ENCODE peak calls at places on chromosomes 2 and 18, in four cellular contexts. J is sigmoid colon, Z is body of pancreas, I is uterus. C is an unnamed sample.

GRCh38 chr2:190722825-190723224 is 73.9 kb downstream of the NAB1 start:
- DNase-seq in J (no peak), Z (no peak), I (no peak), C (no peak)

GRCh38 chr18:22510697-22511096 is 93.0 kb upstream of the CTAGE1 start:
- DNase-seq in J (no peak), Z (no peak), I (no peak), C (no peak)

GRCh38 chr2:61157371-61158003 is 4.5 kb upstream of the C2orf74 start:
- DNase-seq in J (no peak), Z (no peak), I (no peak), C (no peak)

GRCh38 chr2:112272669-112273068 is 2.7 kb upstream of the ZC3H6 start:
- DNase-seq in J (no peak), Z (no peak), I (no peak), C (no peak)

GRCh38 chr18:13716916-13717315 is 9.4 kb downstream of the FAM210A start:
- DNase-seq in J (no peak), Z (no peak), I (no peak), C (no peak)

GRCh38 chr2:205409403-205409802 is 272.9 kb upstream of the NRP2 start:
- DNase-seq in J (no peak), Z (no peak), I (no peak), C (no peak)

GRCh38 chr18:24267878-24268277 is 129.0 kb downstream of the CABYR start:
- DNase-seq in J (no peak), Z (no peak), I (no peak), C (no peak)

GRCh38 chr2:36734304-36734703 is 37.8 kb downstream of the VIT start:
- DNase-seq in J (no peak), Z (no peak), I (no peak), C (no peak)

GRCh38 chr2:133414486-133415209 is 153.6 kb downstream of the NCKAP5 start:
- DNase-seq in J (no peak), Z (no peak), I (no peak), C (no peak)

GRCh38 chr2:16665746-16666452 is at the start of gene CYRIA:
- DNase-seq in J (peak), Z (peak), I (peak), C (peak)

GRCh38 chr18:13565228-13565627 is 161.1 kb downstream of the FAM210A start:
- DNase-seq in J (no peak), Z (no peak), I (no peak), C (no peak)

GRCh38 chr2:238458641-238459040 is 31.9 kb downstream of the ASB1 start:
- DNase-seq in J (no peak), Z (no peak), I (no peak), C (no peak)

GRCh38 chr2:134367915-134368911 is 114.3 kb downstream of the MGAT5 start:
- DNase-seq in J (no peak), Z (no peak), I (no peak), C (no peak)

GRCh38 chr2:25349397-25349796 is 7.7 kb upstream of the DNMT3A start:
- DNase-seq in J (no peak), Z (no peak), I (no peak), C (no peak)

GRCh38 chr2:113809076-113809475 is 52.6 kb upstream of the SLC35F5 start:
- DNase-seq in J (no peak), Z (no peak), I (no peak), C (no peak)

GRCh38 chr2:159615187-159615935 is 987 bp downstream of the BAZ2B start:
- DNase-seq in J (peak), Z (peak), I (peak), C (peak)

GRCh38 chr18:76878426-76878825 is 56.1 kb downstream of the ZNF236 start:
- DNase-seq in J (no peak), Z (no peak), I (no peak), C (no peak)

GRCh38 chr2:98795535-98795902 is 64.6 kb upstream of the MGAT4A start:
- DNase-seq in J (no peak), Z (no peak), I (no peak), C (peak)

GRCh38 chr2:68060652-68061051 is 2.2 kb downstream of the C1D start:
- DNase-seq in J (no peak), Z (no peak), I (no peak), C (no peak)

GRCh38 chr2:37555457-37555856 is 116.0 kb downstream of the CDC42EP3 start:
- DNase-seq in J (no peak), Z (no peak), I (no peak), C (no peak)

GRCh38 chr18:2958819-2959298 is 54.1 kb downstream of the LPIN2 start:
- DNase-seq in J (peak), Z (no peak), I (no peak), C (no peak)

GRCh38 chr2:12809526-12809925 is 92.8 kb downstream of the TRIB2 start:
- DNase-seq in J (no peak), Z (no peak), I (no peak), C (no peak)

GRCh38 chr2:112627060-112628040 is 18.4 kb upstream of the SLC20A1 start:
- DNase-seq in J (peak), Z (no peak), I (peak), C (peak)

GRCh38 chr18:73707035-73707434 is 440.6 kb downstream of the FBXO15 start:
- DNase-seq in J (no peak), Z (no peak), I (no peak), C (no peak)

GRCh38 chr2:11129598-11130449 is 25.4 kb upstream of the SLC66A3 start:
- DNase-seq in J (no peak), Z (peak), I (peak), C (no peak)

GRCh38 chr18:25370391-25370790 is 18.4 kb upstream of the ZNF521 start:
- DNase-seq in J (no peak), Z (no peak), I (no peak), C (no peak)

GRCh38 chr2:66561645-66562336 is 126.9 kb downstream of the MEIS1 start:
- DNase-seq in J (no peak), Z (no peak), I (no peak), C (no peak)

GRCh38 chr18:38497281-38497680 is 931.7 kb upstream of the CELF4 start:
- DNase-seq in J (no peak), Z (no peak), I (no peak), C (no peak)

GRCh38 chr18:9642799-9643445 is 28.6 kb upstream of the PPP4R1 start:
- DNase-seq in J (no peak), Z (no peak), I (no peak), C (no peak)

GRCh38 chr18:46676162-46676830 is 19.3 kb upstream of the LOXHD1 start:
- DNase-seq in J (no peak), Z (no peak), I (no peak), C (no peak)

GRCh38 chr2:216017365-216017764 is 4.0 kb upstream of the MREG start:
- DNase-seq in J (no peak), Z (no peak), I (no peak), C (no peak)

GRCh38 chr2:192292478-192292877 is 97.7 kb upstream of the TMEFF2 start:
- DNase-seq in J (no peak), Z (no peak), I (no peak), C (no peak)

GRCh38 chr2:59383473-59383872 is 1142.3 kb upstream of the FANCL start:
- DNase-seq in J (no peak), Z (no peak), I (no peak), C (no peak)

GRCh38 chr18:44651453-44651852 is 29.2 kb upstream of the SETBP1 start:
- DNase-seq in J (no peak), Z (no peak), I (peak), C (no peak)

GRCh38 chr2:239775623-239776440 is 249.3 kb downstream of the NDUFA10 start:
- DNase-seq in J (peak), Z (no peak), I (no peak), C (peak)
- TF ChIP-seq CTCF in J (no peak), Z (no peak), I (no peak), C (no peak)

DNA sequence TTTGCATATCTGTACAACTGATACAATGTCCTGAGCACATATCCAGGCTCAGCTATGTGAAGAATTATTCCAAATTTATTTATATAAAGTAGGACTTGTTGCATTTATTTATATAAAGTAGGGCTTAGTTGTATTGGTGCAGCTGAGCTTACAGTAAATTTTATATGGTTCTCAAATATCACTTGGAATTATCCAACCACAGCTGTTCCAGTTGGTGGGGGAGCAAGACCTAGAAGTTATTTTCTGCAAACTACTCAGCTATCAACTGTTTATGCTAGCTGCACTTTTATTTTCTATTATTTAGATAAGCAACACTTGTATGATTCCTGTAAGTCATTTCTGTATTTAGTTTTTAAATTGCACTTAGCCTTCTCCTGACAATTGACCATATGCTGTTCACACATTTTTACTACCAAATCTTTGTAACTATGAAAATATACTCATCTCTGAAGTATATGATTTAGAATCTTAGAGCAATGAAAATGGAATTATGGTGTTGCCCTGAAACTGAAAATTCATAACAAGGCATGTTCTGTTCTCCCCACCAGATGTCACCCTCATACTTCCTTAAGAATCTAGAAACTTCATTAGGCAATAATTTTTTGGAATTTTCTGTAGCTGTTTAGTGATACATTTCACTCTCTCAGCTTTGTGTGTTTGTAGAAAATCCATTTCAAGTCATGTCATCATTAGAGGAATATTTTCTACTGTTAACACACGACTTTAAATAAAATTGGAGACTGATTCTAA is 157.0 kb upstream of the CBLN2 start:
- DNase-seq in J (no peak), Z (no peak), I (no peak), C (no peak)
- TF ChIP-seq CTCF in J (no peak), Z (peak), I (no peak), C (no peak)

GRCh38 chr2:173286153-173286809 is 68.4 kb upstream of the CDCA7 start:
- DNase-seq in J (no peak), Z (no peak), I (no peak), C (no peak)
- TF ChIP-seq CTCF in J (no peak), Z (no peak), I (no peak), C (no peak)

GRCh38 chr2:223957092-223957851 is at the start of gene MRPL44:
- DNase-seq in J (peak), Z (peak), I (peak), C (peak)
- TF ChIP-seq CTCF in J (no peak), Z (peak), I (peak), C (no peak)

DNA sequence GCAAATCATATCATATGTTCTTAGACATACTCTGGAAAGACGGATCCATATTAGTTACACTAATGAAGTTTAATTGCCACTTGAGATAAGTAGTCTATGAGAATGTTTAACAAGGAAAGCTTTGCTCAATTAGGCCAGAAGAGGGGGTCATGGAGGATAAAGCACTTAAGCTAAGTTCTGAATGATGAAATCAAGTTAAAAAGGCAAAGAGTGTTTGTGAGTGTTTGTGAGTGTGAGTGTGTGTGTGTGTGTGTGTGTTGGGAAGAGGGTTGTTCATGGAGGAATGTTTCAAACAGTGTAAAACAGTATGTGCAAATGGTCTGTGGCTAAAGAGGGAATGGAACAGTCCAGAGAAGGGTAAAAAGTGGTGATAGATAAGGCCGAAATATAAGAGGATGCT is 360.9 kb downstream of the ERBB4 start:
- DNase-seq in J (no peak), Z (no peak), I (no peak), C (no peak)
- TF ChIP-seq CTCF in J (no peak), Z (no peak), I (no peak), C (no peak)

C was measured in suprapubic skin.